ENCODE peak calls at places on chromosome 1, in ten cellular contexts. O is fibroblast of the aortic adventitia, M is choroid plexus epithelial cell, W is dorsolateral prefrontal cortex, S is MG63, E is epithelial cell of esophagus, I is K562, F is heart right ventricle, Z is tibial artery, L is tibial nerve. P is an unnamed sample.

GRCh38 chr1:2784854-2785630 is 16.5 kb downstream of the TTC34 start:
- DNase-seq in O (no peak), W (no peak), Z (peak; percentile 50), E (no peak), L (no peak), M (no peak), I (no peak), S (no peak), F (no peak), P (no peak)

GRCh38 chr1:110879758-110880606 is 7.0 kb downstream of the CD53 start:
- DNase-seq in W (no peak), M (no peak), L (no peak), E (peak; percentile 40), S (no peak), Z (no peak), O (no peak), I (peak; percentile 95), F (no peak), P (no peak)

GRCh38 chr1:164648211-164649080 is 89.5 kb downstream of the PBX1 start:
- DNase-seq in I (no peak), M (peak; percentile 70), F (no peak), O (peak; percentile 47), E (peak; percentile 38), S (no peak), W (no peak), Z (no peak), L (no peak), P (no peak)

GRCh38 chr1:174800221-174800791 is 199.4 kb upstream of the CACYBP start:
- DNase-seq in W (no peak), I (no peak), F (no peak), L (no peak), M (peak; percentile 18), S (peak; percentile 16), O (no peak), E (no peak), Z (no peak), P (no peak)

GRCh38 chr1:2322593-2323295 is 68.6 kb downstream of the MORN1 start:
- DNase-seq in F (no peak), E (no peak), O (no peak), L (no peak), Z (peak; percentile 86), W (no peak), S (no peak), M (no peak), I (no peak), P (peak; percentile 72)

GRCh38 chr1:108645479-108646184 is 15.3 kb downstream of the HENMT1 start:
- DNase-seq in M (no peak), W (no peak), O (peak; percentile 16), F (no peak), Z (no peak), I (peak; percentile 45), L (no peak), S (no peak), E (no peak), P (no peak)

GRCh38 chr1:89912073-89912472 is 82.8 kb upstream of the ZNF326 start:
- DNase-seq in F (no peak), Z (no peak), E (no peak), M (no peak), O (no peak), W (no peak), I (no peak), L (no peak), S (no peak), P (no peak)

GRCh38 chr1:231160851-231161710 is 777 bp upstream of the TRIM67 start:
- DNase-seq in I (no peak), Z (no peak), W (peak; percentile 73), S (no peak), M (no peak), F (no peak), E (no peak), O (no peak), L (no peak), P (no peak)

GRCh38 chr1:25201006-25201405 is 31.3 kb downstream of the SYF2 start:
- DNase-seq in W (no peak), Z (no peak), S (no peak), E (no peak), L (no peak), O (no peak), F (no peak), M (no peak), I (no peak), P (no peak)

GRCh38 chr1:109667452-109668122 is at the start of gene GSTM2:
- DNase-seq in W (peak; percentile 85), I (peak; percentile 96), S (peak; percentile 99), M (peak; percentile 89), F (peak; percentile 95), Z (peak; percentile 98), L (peak; percentile 87), O (peak; percentile 77), E (peak; percentile 72), P (no peak)

GRCh38 chr1:201215531-201216357 is 25.1 kb downstream of the IGFN1 start:
- DNase-seq in Z (peak; percentile 66), W (no peak), M (no peak), I (no peak), E (no peak), L (no peak), O (no peak), S (no peak), F (no peak), P (no peak)

GRCh38 chr1:57218487-57219079 is 205.3 kb downstream of the DAB1 start:
- DNase-seq in E (no peak), O (no peak), W (no peak), S (no peak), Z (no peak), L (no peak), I (peak; percentile 95), M (peak; percentile 2), F (no peak), P (no peak)

GRCh38 chr1:111161843-111162242 is 21.8 kb downstream of the CEPT1 start:
- DNase-seq in S (no peak), F (no peak), L (no peak), W (no peak), I (peak; percentile 79), O (peak; percentile 48), E (no peak), M (peak; percentile 22), Z (no peak), P (no peak)

GRCh38 chr1:207807395-207808321 is 55.8 kb downstream of the CD46 start:
- DNase-seq in M (no peak), S (no peak), O (no peak), W (no peak), L (no peak), E (peak; percentile 32), F (peak; percentile 66), Z (peak; percentile 75), I (peak; percentile 53), P (no peak)

GRCh38 chr1:244654284-244655038 is 1.5 kb downstream of the DESI2 start:
- DNase-seq in E (peak; percentile 16), S (no peak), L (no peak), Z (no peak), M (no peak), O (no peak), F (no peak), I (peak; percentile 32), W (no peak), P (no peak)
- H3K4me3 ChIP-seq in E (peak overlapping the region; percentile 95), S (peak overlapping the region; percentile 82), L (peak overlapping the region; percentile 96), Z (peak overlapping the region; percentile 85), M (peak overlapping the region; percentile 89), O (peak overlapping the region; percentile 92), F (peak overlapping the region; percentile 97), I (peak overlapping the region; percentile 76), W (peak overlapping the region; percentile 93), P (peak overlapping the region; percentile 75)

GRCh38 chr1:173205146-173206051 is 1.7 kb downstream of the TNFSF4 start:
- DNase-seq in E (peak; percentile 48), W (no peak), Z (no peak), I (no peak), M (peak; percentile 94), O (peak; percentile 87), F (no peak), S (no peak), L (no peak), P (no peak)
- H3K4me3 ChIP-seq in E (no peak overlapping the region), W (no peak overlapping the region), Z (no peak overlapping the region), I (no peak overlapping the region), M (no peak overlapping the region), O (no peak overlapping the region), F (no peak overlapping the region), S (no peak overlapping the region), L (no peak overlapping the region), P (no peak overlapping the region)

GRCh38 chr1:43566382-43567035 is 35.8 kb downstream of the PTPRF start:
- DNase-seq in L (no peak), M (no peak), Z (no peak), O (no peak), S (no peak), I (no peak), E (no peak), F (no peak), W (no peak), P (no peak)
- H3K4me3 ChIP-seq in L (peak overlapping the region; percentile 55), M (no peak overlapping the region), Z (peak overlapping the region; percentile 52), O (no peak overlapping the region), S (no peak overlapping the region), I (no peak overlapping the region), E (no peak overlapping the region), F (peak overlapping the region; percentile 63), W (peak overlapping the region; percentile 59), P (no peak overlapping the region)

GRCh38 chr1:94539496-94539895 is 2.1 kb downstream of the F3 start:
- DNase-seq in O (peak; percentile 45), Z (peak; percentile 71), F (no peak), M (no peak), L (no peak), I (no peak), W (no peak), S (peak; percentile 90), E (peak; percentile 77), P (no peak)

GRCh38 chr1:94542088-94542671 is 621 bp upstream of the F3 start:
- DNase-seq in I (no peak), F (peak; percentile 45), Z (no peak), W (peak; percentile 61), E (no peak), M (peak; percentile 79), O (no peak), S (peak; percentile 11), L (peak; percentile 50), P (no peak)

GRCh38 chr1:94541175-94542087 is at the start of gene F3:
- DNase-seq in Z (peak; percentile 94), O (peak; percentile 68), S (peak; percentile 86), W (peak; percentile 91), F (peak; percentile 89), E (peak; percentile 97), M (peak; percentile 93), I (peak; percentile 77), L (peak; percentile 86), P (peak; percentile 72)

GRCh38 chr1:94538243-94538827 is 3.2 kb downstream of the F3 start:
- DNase-seq in S (no peak), E (no peak), L (no peak), F (no peak), Z (no peak), W (no peak), I (no peak), O (no peak), M (peak; percentile 74), P (no peak)

DNA sequence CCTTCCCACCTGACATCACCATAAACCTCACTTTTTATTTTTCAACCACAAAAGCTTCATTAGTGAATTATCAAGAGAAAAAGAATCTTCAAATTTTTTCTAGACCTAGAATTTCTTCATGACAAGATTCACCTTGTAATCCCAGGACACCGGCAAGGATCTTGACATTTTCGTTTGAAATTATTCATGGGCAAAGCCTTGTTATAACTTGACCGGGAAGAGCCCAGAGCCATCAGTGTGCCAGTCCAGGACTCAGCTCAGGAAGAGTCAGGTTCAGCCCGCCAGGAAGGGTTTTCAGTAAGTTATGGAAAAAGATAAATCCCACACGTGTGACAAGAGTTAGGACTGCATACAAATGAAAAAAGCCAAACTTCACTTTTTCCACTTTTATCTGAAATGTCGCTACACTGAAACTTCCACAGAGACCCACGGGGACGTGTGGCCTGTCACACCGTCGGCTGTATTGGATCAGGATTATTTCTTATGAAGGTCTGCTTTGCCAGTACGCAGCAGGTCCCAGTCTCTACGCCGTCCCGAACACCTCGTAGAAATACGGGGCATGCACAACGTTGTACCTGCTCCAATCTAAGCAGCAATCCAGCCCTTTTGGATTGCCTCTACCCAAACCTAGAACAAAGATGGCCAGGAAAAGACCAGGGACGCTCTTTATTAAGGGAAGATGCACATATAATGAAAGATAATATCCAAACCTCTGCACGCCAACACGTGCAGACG is 952 bp downstream of the F3 start:
- DNase-seq in S (no peak), F (no peak), W (no peak), I (no peak), E (no peak), Z (no peak), M (no peak), L (no peak), O (no peak), P (no peak)
- H3K4me3 ChIP-seq in S (peak overlapping the region; percentile 49), F (peak overlapping the region; percentile 79), W (peak overlapping the region; percentile 67), I (no peak overlapping the region), E (peak overlapping the region; percentile 77), Z (peak overlapping the region; percentile 68), M (peak overlapping the region; percentile 80), L (peak overlapping the region; percentile 83), O (peak overlapping the region; percentile 73), P (peak overlapping the region; percentile 83)

P was measured in retinal pigment epithelial cell.